ENCODE peak calls at places on chromosomes 4 and X, in six cellular contexts. One of them, this sample, is unnamed.

GRCh38 chr4:150224896-150225591 is 146.8 kb downstream of the DCLK2 start:
- DNase-seq in HepG2: no peak
- DNase-seq in lower leg skin: no peak
- DNase-seq in spleen: no peak
- DNase-seq in adrenal gland: no peak
- DNase-seq in IMR-90: peak
- DNase-seq in this sample: no peak

GRCh38 chr4:10164877-10165283 is 48.3 kb upstream of the WDR1 start:
- DNase-seq in IMR-90: peak
- DNase-seq in HepG2: peak
- DNase-seq in spleen: no peak
- DNase-seq in adrenal gland: peak
- DNase-seq in lower leg skin: no peak
- DNase-seq in this sample: peak

GRCh38 chrX:88613338-88613737 is 133.7 kb upstream of the CPXCR1 start:
- DNase-seq in IMR-90: no peak
- DNase-seq in adrenal gland: no peak
- DNase-seq in lower leg skin: no peak
- DNase-seq in HepG2: peak
- DNase-seq in spleen: no peak
- DNase-seq in this sample: no peak

GRCh38 chr4:14783011-14783877 is 219.0 kb upstream of the CPEB2 start:
- DNase-seq in HepG2: no peak
- DNase-seq in spleen: no peak
- DNase-seq in adrenal gland: no peak
- DNase-seq in IMR-90: peak
- DNase-seq in lower leg skin: no peak
- DNase-seq in this sample: peak

GRCh38 chrX:103941201-103941975 is 21.0 kb upstream of the TMSB15B start:
- DNase-seq in lower leg skin: no peak
- DNase-seq in adrenal gland: no peak
- DNase-seq in HepG2: no peak
- DNase-seq in spleen: no peak
- DNase-seq in IMR-90: peak
- DNase-seq in this sample: no peak

GRCh38 chrX:39894626-39895025 is 203.1 kb downstream of the BCOR start:
- DNase-seq in spleen: no peak
- DNase-seq in HepG2: no peak
- DNase-seq in IMR-90: no peak
- DNase-seq in lower leg skin: no peak
- DNase-seq in adrenal gland: no peak
- DNase-seq in this sample: no peak

GRCh38 chrX:13742397-13743176 is 8.0 kb downstream of the OFD1 start:
- DNase-seq in spleen: no peak
- DNase-seq in IMR-90: no peak
- DNase-seq in lower leg skin: no peak
- DNase-seq in HepG2: peak
- DNase-seq in adrenal gland: no peak
- DNase-seq in this sample: no peak

GRCh38 chr4:161803171-161803570 is 360.6 kb downstream of the FSTL5 start:
- DNase-seq in IMR-90: no peak
- DNase-seq in lower leg skin: no peak
- DNase-seq in spleen: no peak
- DNase-seq in HepG2: no peak
- DNase-seq in adrenal gland: no peak
- DNase-seq in this sample: no peak

GRCh38 chr4:6403400-6403685 is 69.1 kb downstream of the PPP2R2C start:
- DNase-seq in spleen: no peak
- DNase-seq in IMR-90: no peak
- DNase-seq in HepG2: no peak
- DNase-seq in adrenal gland: no peak
- DNase-seq in lower leg skin: no peak
- DNase-seq in this sample: no peak

GRCh38 chrX:3348191-3348590 is 1.7 kb upstream of the MXRA5 start:
- DNase-seq in adrenal gland: no peak
- DNase-seq in IMR-90: no peak
- DNase-seq in lower leg skin: no peak
- DNase-seq in spleen: no peak
- DNase-seq in HepG2: no peak
- DNase-seq in this sample: no peak

GRCh38 chrX:15973299-15973698 is 118.7 kb upstream of the AP1S2 start:
- DNase-seq in HepG2: peak
- DNase-seq in lower leg skin: no peak
- DNase-seq in spleen: no peak
- DNase-seq in IMR-90: peak
- DNase-seq in adrenal gland: peak
- DNase-seq in this sample: no peak

GRCh38 chr4:134216436-134216835 is 14.8 kb upstream of the PABPC4L start:
- DNase-seq in adrenal gland: no peak
- DNase-seq in spleen: no peak
- DNase-seq in IMR-90: peak
- DNase-seq in lower leg skin: no peak
- DNase-seq in HepG2: no peak
- DNase-seq in this sample: no peak

GRCh38 chr4:36332023-36332781 is 50.8 kb downstream of the DTHD1 start:
- DNase-seq in spleen: no peak
- DNase-seq in IMR-90: no peak
- DNase-seq in adrenal gland: no peak
- DNase-seq in HepG2: no peak
- DNase-seq in lower leg skin: no peak
- DNase-seq in this sample: no peak

GRCh38 chr4:41815478-41815877 is 67.0 kb upstream of the PHOX2B start:
- DNase-seq in spleen: no peak
- DNase-seq in adrenal gland: no peak
- DNase-seq in lower leg skin: no peak
- DNase-seq in HepG2: no peak
- DNase-seq in IMR-90: no peak
- DNase-seq in this sample: no peak

DNA sequence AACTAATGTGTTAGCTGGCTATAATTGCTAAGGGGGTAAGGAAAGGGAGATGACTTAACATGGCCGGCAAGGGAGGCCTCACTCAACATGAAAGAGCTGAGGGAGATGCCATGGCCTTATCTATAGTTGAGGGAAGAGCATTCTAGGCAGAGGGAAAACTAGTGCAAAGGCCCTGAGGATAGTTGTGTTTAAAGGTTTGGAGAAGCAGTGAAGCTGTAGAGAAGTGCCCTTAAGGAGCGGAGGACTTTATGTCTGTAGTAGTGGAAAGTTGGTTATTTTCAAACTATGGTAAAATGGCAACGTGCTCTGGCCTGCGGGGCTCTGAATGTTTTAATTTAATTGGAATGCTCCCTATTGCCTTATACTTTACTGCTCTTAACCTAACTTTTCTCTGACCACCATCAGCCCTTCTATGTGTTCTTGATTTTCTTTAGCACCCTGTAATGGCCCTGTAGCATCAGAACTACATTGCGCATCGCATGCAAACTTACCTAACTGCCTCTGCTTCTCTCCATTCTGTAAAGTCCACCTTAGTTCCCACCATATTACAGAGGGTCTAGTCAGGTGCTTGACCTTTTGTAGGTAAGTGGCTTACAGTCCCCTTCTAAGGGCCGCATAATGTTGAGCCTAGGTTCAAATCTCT is 35.8 kb downstream of the ERVMER34-1 start:
- DNase-seq in adrenal gland: no peak
- DNase-seq in spleen: no peak
- DNase-seq in IMR-90: no peak
- DNase-seq in HepG2: no peak
- DNase-seq in lower leg skin: no peak
- DNase-seq in this sample: no peak
- TF ChIP-seq POLR2A in adrenal gland: no peak
- TF ChIP-seq POLR2A in spleen: no peak
- TF ChIP-seq POLR2A in IMR-90: no peak
- TF ChIP-seq POLR2A in HepG2: no peak
- TF ChIP-seq POLR2A in lower leg skin: no peak
- TF ChIP-seq POLR2A in this sample: no peak

GRCh38 chr4:99029018-99029735 is 33.7 kb downstream of the METAP1 start:
- DNase-seq in spleen: no peak
- DNase-seq in IMR-90: peak
- DNase-seq in adrenal gland: no peak
- DNase-seq in HepG2: no peak
- DNase-seq in lower leg skin: no peak
- DNase-seq in this sample: no peak

GRCh38 chr4:99027304-99027703 is 31.8 kb downstream of the METAP1 start:
- DNase-seq in HepG2: peak
- DNase-seq in IMR-90: no peak
- DNase-seq in adrenal gland: no peak
- DNase-seq in lower leg skin: no peak
- DNase-seq in spleen: no peak
- DNase-seq in this sample: no peak

GRCh38 chr4:99028187-99028586 is 32.7 kb downstream of the METAP1 start:
- DNase-seq in HepG2: peak
- DNase-seq in IMR-90: peak
- DNase-seq in adrenal gland: no peak
- DNase-seq in lower leg skin: no peak
- DNase-seq in spleen: no peak
- DNase-seq in this sample: no peak

GRCh38 chr4:99033956-99034355 is 38.4 kb downstream of the METAP1 start:
- DNase-seq in adrenal gland: no peak
- DNase-seq in HepG2: no peak
- DNase-seq in lower leg skin: no peak
- DNase-seq in IMR-90: peak
- DNase-seq in spleen: no peak
- DNase-seq in this sample: no peak

DNA sequence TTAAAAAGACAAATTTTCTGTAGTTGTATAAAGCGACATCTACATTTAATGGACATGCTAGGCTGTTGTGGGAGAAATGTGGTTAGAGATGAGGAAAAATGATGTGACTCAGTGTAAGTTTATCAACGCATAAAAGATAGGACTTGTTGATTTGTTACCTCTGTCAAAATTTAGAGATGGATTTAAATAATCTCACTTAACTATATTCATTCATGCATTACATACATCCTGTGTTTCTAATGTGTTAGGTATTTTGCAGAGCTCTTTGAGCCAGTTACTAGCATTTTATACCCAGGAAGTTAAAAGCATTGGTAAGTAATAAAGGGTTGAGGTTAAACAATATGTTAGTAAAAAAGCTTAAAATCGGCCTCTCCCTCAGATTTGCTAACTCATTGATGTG is 34.3 kb downstream of the METAP1 start:
- DNase-seq in HepG2: no peak
- DNase-seq in adrenal gland: no peak
- DNase-seq in lower leg skin: no peak
- DNase-seq in spleen: no peak
- DNase-seq in IMR-90: peak
- DNase-seq in this sample: no peak
- TF ChIP-seq POLR2A in HepG2: no peak
- TF ChIP-seq POLR2A in adrenal gland: no peak
- TF ChIP-seq POLR2A in lower leg skin: no peak
- TF ChIP-seq POLR2A in spleen: no peak
- TF ChIP-seq POLR2A in IMR-90: no peak
- TF ChIP-seq POLR2A in this sample: no peak

GRCh38 chr4:184475096-184475461 is 729 bp upstream of the IRF2 start:
- DNase-seq in adrenal gland: peak
- DNase-seq in HepG2: no peak
- DNase-seq in IMR-90: peak
- DNase-seq in spleen: peak
- DNase-seq in lower leg skin: peak
- DNase-seq in this sample: peak

GRCh38 chr4:184472540-184473264 is 1.6 kb downstream of the IRF2 start:
- DNase-seq in HepG2: peak
- DNase-seq in spleen: peak
- DNase-seq in lower leg skin: peak
- DNase-seq in adrenal gland: peak
- DNase-seq in IMR-90: peak
- DNase-seq in this sample: peak

GRCh38 chr4:184473265-184473514 is 1.2 kb downstream of the IRF2 start:
- DNase-seq in IMR-90: no peak
- DNase-seq in HepG2: no peak
- DNase-seq in adrenal gland: no peak
- DNase-seq in spleen: peak
- DNase-seq in lower leg skin: no peak
- DNase-seq in this sample: no peak

GRCh38 chr4:184474261-184475095 is at the start of gene IRF2:
- DNase-seq in spleen: peak
- DNase-seq in HepG2: peak
- DNase-seq in IMR-90: peak
- DNase-seq in adrenal gland: peak
- DNase-seq in lower leg skin: peak
- DNase-seq in this sample: peak

GRCh38 chr4:184473515-184474260 is 662 bp downstream of the IRF2 start:
- DNase-seq in HepG2: no peak
- DNase-seq in adrenal gland: peak
- DNase-seq in lower leg skin: peak
- DNase-seq in spleen: peak
- DNase-seq in IMR-90: peak
- DNase-seq in this sample: peak
- TF ChIP-seq POLR2A in HepG2: no peak
- TF ChIP-seq POLR2A in adrenal gland: no peak
- TF ChIP-seq POLR2A in lower leg skin: no peak
- TF ChIP-seq POLR2A in spleen: peak
- TF ChIP-seq POLR2A in IMR-90: no peak
- TF ChIP-seq POLR2A in this sample: no peak

DNA sequence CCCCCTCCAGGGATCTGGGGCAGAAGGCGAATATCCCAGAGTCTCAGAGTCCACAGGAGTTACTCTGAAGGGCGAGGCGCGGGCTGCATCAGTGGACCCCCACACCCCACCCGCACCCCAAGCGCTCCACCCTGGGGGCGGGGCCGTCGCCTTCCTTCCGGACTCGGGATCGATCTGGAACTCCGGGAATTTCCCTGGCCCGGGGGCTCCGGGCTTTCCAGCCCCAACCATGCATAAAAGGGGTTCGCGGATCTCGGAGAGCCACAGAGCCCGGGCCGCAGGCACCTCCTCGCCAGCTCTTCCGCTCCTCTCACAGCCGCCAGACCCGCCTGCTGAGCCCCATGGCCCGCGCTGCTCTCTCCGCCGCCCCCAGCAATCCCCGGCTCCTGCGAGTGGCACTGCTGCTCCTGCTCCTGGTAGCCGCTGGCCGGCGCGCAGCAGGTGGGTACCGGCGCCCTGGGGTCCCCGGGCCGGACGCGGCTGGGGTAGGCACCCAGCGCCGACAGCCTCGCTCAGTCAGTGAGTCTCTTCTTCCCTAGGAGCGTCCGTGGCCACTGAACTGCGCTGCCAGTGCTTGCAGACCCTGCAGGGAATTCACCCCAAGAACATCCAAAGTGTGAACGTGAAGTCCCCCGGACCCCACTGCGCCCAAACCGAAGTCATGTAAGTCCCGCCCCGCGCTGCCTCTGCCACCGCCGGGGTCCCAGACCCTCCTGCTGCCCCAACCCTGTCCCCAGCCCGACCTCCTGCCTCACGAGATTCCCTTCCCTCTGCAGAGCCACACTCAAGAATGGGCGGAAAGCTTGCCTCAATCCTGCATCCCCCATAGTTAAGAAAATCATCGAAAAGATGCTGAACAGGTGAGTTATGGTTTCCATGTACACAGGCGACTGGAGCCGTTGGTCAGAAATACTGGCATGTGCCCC is at the start of gene CXCL1:
- DNase-seq in HepG2: no peak
- DNase-seq in adrenal gland: no peak
- DNase-seq in IMR-90: no peak
- DNase-seq in spleen: peak
- DNase-seq in lower leg skin: no peak
- DNase-seq in this sample: no peak
- TF ChIP-seq POLR2A in HepG2: no peak
- TF ChIP-seq POLR2A in adrenal gland: no peak
- TF ChIP-seq POLR2A in IMR-90: no peak
- TF ChIP-seq POLR2A in spleen: peak
- TF ChIP-seq POLR2A in lower leg skin: no peak
- TF ChIP-seq POLR2A in this sample: no peak

GRCh38 chr4:1843852-1844251 is 12.1 kb downstream of the LETM1 start:
- DNase-seq in spleen: no peak
- DNase-seq in IMR-90: no peak
- DNase-seq in adrenal gland: peak
- DNase-seq in HepG2: no peak
- DNase-seq in lower leg skin: peak
- DNase-seq in this sample: no peak
- TF ChIP-seq POLR2A in spleen: no peak
- TF ChIP-seq POLR2A in IMR-90: no peak
- TF ChIP-seq POLR2A in adrenal gland: no peak
- TF ChIP-seq POLR2A in HepG2: no peak
- TF ChIP-seq POLR2A in lower leg skin: no peak
- TF ChIP-seq POLR2A in this sample: no peak

This sample was measured in H54.